ENCODE peak calls at places on chromosome 5, in eight cellular contexts. One of them, this sample, is unnamed.

GRCh38 chr5:72064801-72065570 is 42.3 kb upstream of the MAP1B start:
- DNase-seq in stomach: no peak
- DNase-seq in mammary epithelial cell: no peak
- DNase-seq in tibial artery: no peak
- DNase-seq in tibial nerve: no peak
- DNase-seq in IMR-90: no peak
- DNase-seq in esophagus squamous epithelium: no peak
- DNase-seq in heart right ventricle: no peak
- DNase-seq in this sample: no peak

GRCh38 chr5:59569608-59570334 is 323.8 kb downstream of the PDE4D start:
- DNase-seq in tibial nerve: no peak
- DNase-seq in IMR-90: no peak
- DNase-seq in mammary epithelial cell: no peak
- DNase-seq in stomach: no peak
- DNase-seq in heart right ventricle: no peak
- DNase-seq in esophagus squamous epithelium: no peak
- DNase-seq in tibial artery: no peak
- DNase-seq in this sample: no peak

GRCh38 chr5:133441166-133441815 is 171.1 kb downstream of the FSTL4 start:
- DNase-seq in tibial artery: no peak
- DNase-seq in tibial nerve: no peak
- DNase-seq in IMR-90: no peak
- DNase-seq in heart right ventricle: no peak
- DNase-seq in mammary epithelial cell: no peak
- DNase-seq in stomach: no peak
- DNase-seq in esophagus squamous epithelium: no peak
- DNase-seq in this sample: no peak

GRCh38 chr5:180155331-180155881 is 53.6 kb downstream of the RASGEF1C start:
- DNase-seq in mammary epithelial cell: no peak
- DNase-seq in stomach: peak
- DNase-seq in tibial nerve: no peak
- DNase-seq in esophagus squamous epithelium: no peak
- DNase-seq in IMR-90: no peak
- DNase-seq in heart right ventricle: no peak
- DNase-seq in tibial artery: no peak
- DNase-seq in this sample: no peak

GRCh38 chr5:139147743-139148079 is 50.5 kb downstream of the SIL1 start:
- DNase-seq in IMR-90: peak
- DNase-seq in esophagus squamous epithelium: no peak
- DNase-seq in tibial artery: peak
- DNase-seq in stomach: peak
- DNase-seq in heart right ventricle: peak
- DNase-seq in mammary epithelial cell: peak
- DNase-seq in tibial nerve: no peak
- DNase-seq in this sample: peak

GRCh38 chr5:83492331-83492730 is 20.8 kb downstream of the VCAN start:
- DNase-seq in heart right ventricle: no peak
- DNase-seq in stomach: no peak
- DNase-seq in tibial artery: no peak
- DNase-seq in IMR-90: no peak
- DNase-seq in tibial nerve: no peak
- DNase-seq in esophagus squamous epithelium: no peak
- DNase-seq in mammary epithelial cell: no peak
- DNase-seq in this sample: peak

GRCh38 chr5:14202462-14202861 is 59.3 kb downstream of the TRIO start:
- DNase-seq in esophagus squamous epithelium: no peak
- DNase-seq in IMR-90: no peak
- DNase-seq in heart right ventricle: no peak
- DNase-seq in tibial nerve: no peak
- DNase-seq in mammary epithelial cell: no peak
- DNase-seq in stomach: no peak
- DNase-seq in tibial artery: no peak
- DNase-seq in this sample: peak

GRCh38 chr5:175824621-175825020 is 46.8 kb upstream of the CPLX2 start:
- DNase-seq in esophagus squamous epithelium: no peak
- DNase-seq in IMR-90: no peak
- DNase-seq in stomach: no peak
- DNase-seq in tibial nerve: no peak
- DNase-seq in mammary epithelial cell: no peak
- DNase-seq in heart right ventricle: no peak
- DNase-seq in tibial artery: no peak
- DNase-seq in this sample: no peak

GRCh38 chr5:112880219-112880964 is 19.3 kb downstream of the SRP19 start:
- DNase-seq in stomach: no peak
- DNase-seq in tibial nerve: no peak
- DNase-seq in esophagus squamous epithelium: no peak
- DNase-seq in heart right ventricle: no peak
- DNase-seq in mammary epithelial cell: no peak
- DNase-seq in IMR-90: no peak
- DNase-seq in tibial artery: no peak
- DNase-seq in this sample: no peak

DNA sequence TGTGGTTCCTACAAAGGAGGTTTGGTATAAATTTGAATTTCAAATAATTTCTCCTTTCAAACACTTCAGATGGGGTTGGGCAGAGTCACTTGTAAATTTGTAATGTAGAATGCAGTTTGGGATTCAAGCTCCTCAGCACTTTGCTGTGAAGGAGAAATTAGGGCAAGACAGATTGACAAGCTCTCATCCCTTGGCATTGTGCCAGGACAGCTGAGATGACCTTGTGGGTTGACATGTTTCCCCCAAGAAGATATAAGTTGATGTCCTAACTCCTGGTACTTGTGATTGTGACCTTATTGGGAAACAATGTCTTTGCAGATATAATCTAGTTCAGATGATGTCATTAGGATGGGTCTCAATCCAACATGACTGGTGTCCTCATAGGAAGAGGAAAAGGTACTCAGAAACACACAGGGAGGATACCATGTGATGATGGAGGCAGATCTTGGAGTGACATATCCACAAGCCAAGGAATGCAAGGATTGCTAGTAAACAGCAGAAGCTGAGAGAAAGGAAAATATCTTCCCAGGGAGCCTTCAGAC is 408.3 kb downstream of the MED10 start:
- DNase-seq in stomach: no peak
- DNase-seq in tibial artery: no peak
- DNase-seq in tibial nerve: no peak
- DNase-seq in mammary epithelial cell: no peak
- DNase-seq in esophagus squamous epithelium: no peak
- DNase-seq in heart right ventricle: no peak
- DNase-seq in IMR-90: no peak
- DNase-seq in this sample: no peak
- H3K27ac ChIP-seq in stomach: no peak
- H3K27ac ChIP-seq in tibial artery: no peak
- H3K27ac ChIP-seq in tibial nerve: no peak
- H3K27ac ChIP-seq in mammary epithelial cell: no peak
- H3K27ac ChIP-seq in esophagus squamous epithelium: no peak
- H3K27ac ChIP-seq in heart right ventricle: no peak
- H3K27ac ChIP-seq in IMR-90: no peak
- H3K27ac ChIP-seq in this sample: no peak

GRCh38 chr5:151192626-151193025 is 31.3 kb downstream of the CCDC69 start:
- DNase-seq in heart right ventricle: no peak
- DNase-seq in tibial nerve: no peak
- DNase-seq in stomach: no peak
- DNase-seq in mammary epithelial cell: no peak
- DNase-seq in esophagus squamous epithelium: no peak
- DNase-seq in tibial artery: no peak
- DNase-seq in IMR-90: no peak
- DNase-seq in this sample: no peak

GRCh38 chr5:151195622-151196021 is 28.3 kb downstream of the CCDC69 start:
- DNase-seq in IMR-90: no peak
- DNase-seq in esophagus squamous epithelium: no peak
- DNase-seq in mammary epithelial cell: no peak
- DNase-seq in tibial artery: no peak
- DNase-seq in heart right ventricle: no peak
- DNase-seq in stomach: no peak
- DNase-seq in tibial nerve: no peak
- DNase-seq in this sample: no peak

GRCh38 chr5:151198861-151199260 is 25.0 kb downstream of the CCDC69 start:
- DNase-seq in stomach: no peak
- DNase-seq in esophagus squamous epithelium: no peak
- DNase-seq in IMR-90: no peak
- DNase-seq in tibial artery: no peak
- DNase-seq in mammary epithelial cell: no peak
- DNase-seq in heart right ventricle: no peak
- DNase-seq in tibial nerve: no peak
- DNase-seq in this sample: no peak

GRCh38 chr5:151199581-151200185 is 24.2 kb downstream of the CCDC69 start:
- DNase-seq in IMR-90: no peak
- DNase-seq in tibial artery: no peak
- DNase-seq in mammary epithelial cell: no peak
- DNase-seq in stomach: no peak
- DNase-seq in tibial nerve: no peak
- DNase-seq in esophagus squamous epithelium: no peak
- DNase-seq in heart right ventricle: no peak
- DNase-seq in this sample: no peak

GRCh38 chr5:151196556-151197290 is 27.2 kb downstream of the CCDC69 start:
- DNase-seq in stomach: no peak
- DNase-seq in mammary epithelial cell: no peak
- DNase-seq in tibial nerve: no peak
- DNase-seq in tibial artery: no peak
- DNase-seq in esophagus squamous epithelium: no peak
- DNase-seq in IMR-90: no peak
- DNase-seq in heart right ventricle: no peak
- DNase-seq in this sample: no peak
- H3K27ac ChIP-seq in stomach: no peak
- H3K27ac ChIP-seq in mammary epithelial cell: no peak
- H3K27ac ChIP-seq in tibial nerve: peak
- H3K27ac ChIP-seq in tibial artery: no peak
- H3K27ac ChIP-seq in esophagus squamous epithelium: peak
- H3K27ac ChIP-seq in IMR-90: no peak
- H3K27ac ChIP-seq in heart right ventricle: peak
- H3K27ac ChIP-seq in this sample: no peak

DNA sequence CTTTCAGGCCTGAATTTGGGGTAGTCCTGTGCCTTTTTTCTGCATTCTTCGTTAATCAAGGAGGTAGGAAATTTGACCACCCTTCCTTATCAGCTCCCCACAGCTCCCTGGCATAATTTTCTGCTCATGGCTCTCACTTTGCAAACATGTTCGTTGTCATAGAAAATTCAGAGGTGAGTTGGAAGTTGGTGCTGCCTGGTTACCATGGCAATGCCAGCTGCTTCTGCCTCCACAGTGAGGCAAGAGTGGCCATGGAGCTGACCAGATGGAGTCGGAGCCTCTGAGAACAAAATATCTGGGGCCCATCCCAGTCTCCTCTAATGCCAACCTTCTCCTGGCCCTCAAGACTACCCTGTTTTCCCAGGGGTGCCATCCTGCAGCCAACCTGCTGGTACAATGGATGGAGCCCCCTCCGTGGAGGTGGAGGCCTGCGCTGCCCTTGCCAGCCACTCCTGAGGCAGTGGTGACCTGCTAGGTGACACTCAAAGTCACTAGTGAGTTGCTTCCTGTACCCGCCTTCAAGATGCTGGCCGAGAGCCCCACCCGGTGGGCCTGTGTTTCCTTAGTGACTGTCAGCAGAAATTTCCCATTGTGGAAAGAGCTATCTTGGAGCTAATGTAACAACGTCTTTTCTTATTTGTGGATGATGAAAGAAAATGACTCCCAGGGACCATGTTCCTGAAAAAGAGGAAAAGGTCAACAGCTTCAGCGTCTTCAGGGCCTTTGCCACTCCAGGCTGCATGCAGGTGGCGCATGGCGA is 116.8 kb upstream of the BOD1 start:
- DNase-seq in heart right ventricle: no peak
- DNase-seq in tibial nerve: no peak
- DNase-seq in tibial artery: no peak
- DNase-seq in stomach: no peak
- DNase-seq in mammary epithelial cell: no peak
- DNase-seq in IMR-90: no peak
- DNase-seq in esophagus squamous epithelium: no peak
- DNase-seq in this sample: no peak
- H3K27ac ChIP-seq in heart right ventricle: no peak
- H3K27ac ChIP-seq in tibial nerve: no peak
- H3K27ac ChIP-seq in tibial artery: no peak
- H3K27ac ChIP-seq in stomach: no peak
- H3K27ac ChIP-seq in mammary epithelial cell: no peak
- H3K27ac ChIP-seq in IMR-90: no peak
- H3K27ac ChIP-seq in esophagus squamous epithelium: no peak
- H3K27ac ChIP-seq in this sample: no peak

DNA sequence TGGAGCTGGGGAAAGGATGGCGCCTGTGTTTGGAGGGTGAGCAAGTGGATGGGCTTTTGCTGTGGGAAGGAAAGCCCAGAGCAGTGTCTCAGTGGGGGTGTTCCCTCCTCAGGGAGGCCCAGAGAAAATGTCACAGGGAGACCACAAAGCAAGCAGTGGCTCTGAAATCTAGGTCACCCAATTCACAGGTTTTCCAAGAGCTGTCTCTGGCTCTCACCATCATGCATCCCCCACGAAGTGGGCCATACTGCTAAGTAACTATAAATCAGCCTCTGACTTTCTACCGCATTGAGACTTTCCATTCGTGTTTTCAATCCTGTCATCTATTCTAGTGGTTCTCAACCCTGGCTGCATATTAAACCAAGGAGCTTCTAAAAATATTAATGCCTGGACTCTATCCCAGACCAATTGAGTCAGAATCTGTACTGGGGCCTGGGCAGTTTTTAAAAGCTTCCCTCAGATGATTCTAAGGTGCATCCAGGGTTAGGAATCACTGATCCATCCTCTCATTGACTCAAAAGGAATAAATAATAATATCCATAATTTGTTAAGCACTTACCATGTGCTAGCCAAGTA is 2.0 kb upstream of the C1QTNF3 start:
- DNase-seq in IMR-90: no peak
- DNase-seq in heart right ventricle: no peak
- DNase-seq in tibial nerve: no peak
- DNase-seq in mammary epithelial cell: no peak
- DNase-seq in stomach: no peak
- DNase-seq in tibial artery: no peak
- DNase-seq in esophagus squamous epithelium: no peak
- DNase-seq in this sample: no peak
- H3K27ac ChIP-seq in IMR-90: no peak
- H3K27ac ChIP-seq in heart right ventricle: peak
- H3K27ac ChIP-seq in tibial nerve: peak
- H3K27ac ChIP-seq in mammary epithelial cell: no peak
- H3K27ac ChIP-seq in stomach: no peak
- H3K27ac ChIP-seq in tibial artery: peak
- H3K27ac ChIP-seq in esophagus squamous epithelium: no peak
- H3K27ac ChIP-seq in this sample: no peak

GRCh38 chr5:159049844-159050318 is 49.8 kb downstream of the EBF1 start:
- DNase-seq in esophagus squamous epithelium: no peak
- DNase-seq in IMR-90: peak
- DNase-seq in stomach: no peak
- DNase-seq in mammary epithelial cell: no peak
- DNase-seq in heart right ventricle: no peak
- DNase-seq in tibial nerve: no peak
- DNase-seq in tibial artery: no peak
- DNase-seq in this sample: peak
- H3K27ac ChIP-seq in esophagus squamous epithelium: peak
- H3K27ac ChIP-seq in IMR-90: peak
- H3K27ac ChIP-seq in stomach: no peak
- H3K27ac ChIP-seq in mammary epithelial cell: no peak
- H3K27ac ChIP-seq in heart right ventricle: peak
- H3K27ac ChIP-seq in tibial nerve: peak
- H3K27ac ChIP-seq in tibial artery: peak
- H3K27ac ChIP-seq in this sample: no peak

DNA sequence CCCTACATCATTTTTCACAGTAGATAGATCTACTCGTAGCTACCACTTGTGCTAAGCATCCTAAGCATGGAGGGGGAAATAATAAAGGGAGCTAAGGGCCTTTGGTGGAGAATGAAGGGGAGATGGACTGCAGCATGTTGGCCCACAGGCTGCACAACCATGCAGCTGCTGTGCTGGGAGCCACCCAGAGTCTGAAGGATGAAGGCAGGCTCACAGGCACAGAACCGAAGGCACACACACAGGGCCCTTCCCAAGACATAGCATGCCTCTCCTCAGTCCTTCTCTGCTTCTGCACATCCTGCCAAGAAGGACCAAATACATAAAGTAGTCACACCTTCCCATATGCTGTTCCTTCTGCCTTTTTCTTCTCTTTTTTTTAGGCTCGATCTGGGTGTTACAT is 6.6 kb downstream of the FAM193B start:
- DNase-seq in esophagus squamous epithelium: no peak
- DNase-seq in tibial artery: no peak
- DNase-seq in IMR-90: no peak
- DNase-seq in heart right ventricle: no peak
- DNase-seq in stomach: no peak
- DNase-seq in tibial nerve: no peak
- DNase-seq in mammary epithelial cell: no peak
- DNase-seq in this sample: no peak
- H3K27ac ChIP-seq in esophagus squamous epithelium: peak
- H3K27ac ChIP-seq in tibial artery: peak
- H3K27ac ChIP-seq in IMR-90: peak
- H3K27ac ChIP-seq in heart right ventricle: peak
- H3K27ac ChIP-seq in stomach: peak
- H3K27ac ChIP-seq in tibial nerve: no peak
- H3K27ac ChIP-seq in mammary epithelial cell: no peak
- H3K27ac ChIP-seq in this sample: peak